ENCODE peak calls at places on chromosome 14, in nine cellular contexts. One of them, this sample, is unnamed.
A peak's percentile ranks its signal among the peaks of the same experiment; 100 is the strongest.

GRCh38 chr14:37232907-37233481 is 35.3 kb downstream of the MIPOL1 start:
- DNase-seq in lower leg skin: no peak
- DNase-seq in mucosa of descending colon: peak; percentile 51
- DNase-seq in fibroblast of the aortic adventitia: peak; percentile 69
- DNase-seq in tibial nerve: peak; percentile 52
- DNase-seq in GM23338: peak; percentile 71
- DNase-seq in kidney epithelial cell: no peak
- DNase-seq in ovary: no peak
- DNase-seq in SK-N-SH: peak; percentile 2
- DNase-seq in this sample: peak; percentile 70

GRCh38 chr14:92426237-92426636 is 87.3 kb upstream of the RIN3 start:
- DNase-seq in lower leg skin: no peak
- DNase-seq in mucosa of descending colon: no peak
- DNase-seq in fibroblast of the aortic adventitia: peak; percentile 76
- DNase-seq in tibial nerve: no peak
- DNase-seq in GM23338: no peak
- DNase-seq in kidney epithelial cell: no peak
- DNase-seq in ovary: no peak
- DNase-seq in SK-N-SH: no peak
- DNase-seq in this sample: peak; percentile 73

GRCh38 chr14:79254069-79254775 is 957.1 kb downstream of the DIO2 start:
- DNase-seq in lower leg skin: no peak
- DNase-seq in mucosa of descending colon: no peak
- DNase-seq in fibroblast of the aortic adventitia: peak; percentile 7
- DNase-seq in tibial nerve: no peak
- DNase-seq in GM23338: no peak
- DNase-seq in kidney epithelial cell: no peak
- DNase-seq in ovary: no peak
- DNase-seq in SK-N-SH: no peak
- DNase-seq in this sample: peak; percentile 18

GRCh38 chr14:74476107-74476506 is 17.0 kb downstream of the NPC2 start:
- DNase-seq in lower leg skin: no peak
- DNase-seq in mucosa of descending colon: no peak
- DNase-seq in fibroblast of the aortic adventitia: no peak
- DNase-seq in tibial nerve: no peak
- DNase-seq in GM23338: no peak
- DNase-seq in kidney epithelial cell: no peak
- DNase-seq in ovary: no peak
- DNase-seq in SK-N-SH: no peak
- DNase-seq in this sample: no peak

GRCh38 chr14:45891417-45892080 is 638.5 kb upstream of the MIS18BP1 start:
- DNase-seq in lower leg skin: no peak
- DNase-seq in mucosa of descending colon: peak; percentile 71
- DNase-seq in fibroblast of the aortic adventitia: no peak
- DNase-seq in tibial nerve: no peak
- DNase-seq in GM23338: peak; percentile 58
- DNase-seq in kidney epithelial cell: no peak
- DNase-seq in ovary: no peak
- DNase-seq in SK-N-SH: no peak
- DNase-seq in this sample: no peak

GRCh38 chr14:81952917-81953316 is 419.3 kb upstream of the SEL1L start:
- DNase-seq in lower leg skin: no peak
- DNase-seq in mucosa of descending colon: no peak
- DNase-seq in fibroblast of the aortic adventitia: no peak
- DNase-seq in tibial nerve: no peak
- DNase-seq in GM23338: no peak
- DNase-seq in kidney epithelial cell: no peak
- DNase-seq in ovary: no peak
- DNase-seq in SK-N-SH: no peak
- DNase-seq in this sample: no peak

GRCh38 chr14:101124860-101125259 is 221.3 kb upstream of the RTL1 start:
- DNase-seq in lower leg skin: no peak
- DNase-seq in mucosa of descending colon: no peak
- DNase-seq in fibroblast of the aortic adventitia: no peak
- DNase-seq in tibial nerve: peak; percentile 2
- DNase-seq in GM23338: no peak
- DNase-seq in kidney epithelial cell: no peak
- DNase-seq in ovary: no peak
- DNase-seq in SK-N-SH: no peak
- DNase-seq in this sample: no peak

GRCh38 chr14:68312884-68313725 is 479.8 kb downstream of the ZFP36L1 start:
- DNase-seq in lower leg skin: no peak
- DNase-seq in mucosa of descending colon: no peak
- DNase-seq in fibroblast of the aortic adventitia: no peak
- DNase-seq in tibial nerve: no peak
- DNase-seq in GM23338: no peak
- DNase-seq in kidney epithelial cell: no peak
- DNase-seq in ovary: no peak
- DNase-seq in SK-N-SH: no peak
- DNase-seq in this sample: no peak

GRCh38 chr14:99635116-99635515 is 9.8 kb upstream of the HHIPL1 start:
- DNase-seq in lower leg skin: no peak
- DNase-seq in mucosa of descending colon: no peak
- DNase-seq in fibroblast of the aortic adventitia: no peak
- DNase-seq in tibial nerve: no peak
- DNase-seq in GM23338: no peak
- DNase-seq in kidney epithelial cell: no peak
- DNase-seq in ovary: no peak
- DNase-seq in SK-N-SH: no peak
- DNase-seq in this sample: no peak
- H3K4me3 ChIP-seq in lower leg skin: no peak overlapping the region
- H3K4me3 ChIP-seq in mucosa of descending colon: no peak overlapping the region
- H3K4me3 ChIP-seq in fibroblast of the aortic adventitia: no peak overlapping the region
- H3K4me3 ChIP-seq in tibial nerve: no peak overlapping the region
- H3K4me3 ChIP-seq in GM23338: no peak overlapping the region
- H3K4me3 ChIP-seq in kidney epithelial cell: no peak overlapping the region
- H3K4me3 ChIP-seq in ovary: no peak overlapping the region
- H3K4me3 ChIP-seq in SK-N-SH: no peak overlapping the region
- H3K4me3 ChIP-seq in this sample: no peak overlapping the region

GRCh38 chr14:71932229-71932951 is at the start of gene RGS6:
- DNase-seq in lower leg skin: no peak
- DNase-seq in mucosa of descending colon: peak; percentile 30
- DNase-seq in fibroblast of the aortic adventitia: no peak
- DNase-seq in tibial nerve: no peak
- DNase-seq in GM23338: peak; percentile 92
- DNase-seq in kidney epithelial cell: no peak
- DNase-seq in ovary: no peak
- DNase-seq in SK-N-SH: peak; percentile 52
- DNase-seq in this sample: no peak

GRCh38 chr14:71933026-71933587 is 878 bp downstream of the RGS6 start:
- DNase-seq in lower leg skin: no peak
- DNase-seq in mucosa of descending colon: no peak
- DNase-seq in fibroblast of the aortic adventitia: no peak
- DNase-seq in tibial nerve: peak; percentile 24
- DNase-seq in GM23338: peak; percentile 70
- DNase-seq in kidney epithelial cell: no peak
- DNase-seq in ovary: no peak
- DNase-seq in SK-N-SH: no peak
- DNase-seq in this sample: no peak

DNA sequence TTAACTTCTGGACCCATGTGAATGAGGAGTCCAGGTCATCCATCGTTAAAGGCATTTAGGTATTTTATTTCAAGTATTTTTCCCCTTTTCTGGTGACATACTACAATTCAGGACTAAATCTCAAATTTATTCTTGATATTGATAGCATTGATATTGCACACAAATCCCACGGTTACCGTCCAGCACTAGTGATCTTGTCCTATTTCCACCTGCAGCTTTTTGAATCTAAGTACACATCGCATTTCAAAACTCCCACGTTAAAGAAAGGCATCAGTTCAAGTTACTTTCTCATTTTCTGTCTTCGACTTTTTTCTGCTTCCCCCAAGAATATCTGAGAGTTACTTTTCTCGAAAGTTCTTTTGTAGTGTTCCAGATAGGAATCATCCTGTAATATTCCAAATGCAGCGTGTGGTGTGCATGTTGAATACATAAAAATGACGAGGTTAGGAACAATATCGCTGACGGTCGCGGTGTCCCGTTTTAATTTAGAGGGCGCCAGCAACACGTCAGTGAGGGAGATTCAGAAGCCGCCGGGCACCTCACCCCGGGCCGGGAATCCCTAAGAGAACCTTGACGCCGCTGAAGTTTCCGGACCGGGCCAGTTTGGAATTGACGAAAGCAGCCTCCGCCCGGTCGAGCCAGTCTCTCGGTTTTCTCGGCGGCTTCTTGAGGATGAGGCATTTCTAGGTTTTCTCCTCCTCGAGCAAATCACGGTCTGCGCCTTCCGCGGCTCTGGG is 569 bp upstream of the RGS6 start:
- DNase-seq in lower leg skin: no peak
- DNase-seq in mucosa of descending colon: peak; percentile 7
- DNase-seq in fibroblast of the aortic adventitia: no peak
- DNase-seq in tibial nerve: peak; percentile 63
- DNase-seq in GM23338: no peak
- DNase-seq in kidney epithelial cell: no peak
- DNase-seq in ovary: no peak
- DNase-seq in SK-N-SH: peak; percentile 16
- DNase-seq in this sample: no peak
- TF ChIP-seq CTCF in lower leg skin: no peak
- TF ChIP-seq CTCF in mucosa of descending colon: no peak
- TF ChIP-seq CTCF in fibroblast of the aortic adventitia: no peak
- TF ChIP-seq CTCF in tibial nerve: no peak
- TF ChIP-seq CTCF in GM23338: no peak
- TF ChIP-seq CTCF in kidney epithelial cell: no peak
- TF ChIP-seq CTCF in ovary: no peak
- TF ChIP-seq CTCF in SK-N-SH: no peak
- TF ChIP-seq CTCF in this sample: no peak

DNA sequence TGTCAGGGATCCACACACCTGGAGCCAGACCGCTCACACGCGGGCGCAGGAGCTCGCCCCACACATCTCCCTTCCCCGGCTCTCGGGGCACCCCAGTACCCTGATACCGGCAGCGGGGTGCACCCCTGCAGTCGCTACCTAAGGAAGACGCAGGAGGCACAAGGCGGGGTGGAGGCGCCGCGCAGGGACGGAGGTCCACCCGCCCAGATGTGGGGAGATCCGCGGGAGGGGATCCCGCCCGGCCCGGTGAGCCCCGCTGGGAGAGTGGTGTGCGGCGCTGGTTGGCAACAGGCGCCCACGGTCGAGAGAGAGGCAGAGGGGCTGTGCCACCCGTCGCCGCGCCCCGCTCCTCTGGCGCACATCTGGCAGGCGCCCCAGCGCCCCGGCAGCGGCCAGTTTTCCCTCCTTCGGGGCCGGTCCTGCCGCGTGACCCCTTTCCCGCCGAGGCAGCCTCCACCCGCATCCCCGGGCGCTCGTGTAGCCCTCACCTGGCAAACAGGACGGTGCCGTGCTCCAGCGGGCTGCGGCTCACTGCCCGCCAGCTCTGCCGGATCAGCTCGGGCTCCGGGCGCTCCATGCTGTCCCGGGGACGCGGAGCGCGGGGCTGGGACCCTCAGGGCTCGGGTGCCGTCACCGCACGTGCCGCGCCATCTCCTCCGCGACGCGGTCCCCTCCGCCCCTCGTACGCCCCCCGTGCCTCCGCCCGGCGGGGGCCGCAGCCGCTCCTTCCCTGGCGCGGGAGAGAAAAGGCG is 469 bp downstream of the NGB start:
- DNase-seq in lower leg skin: no peak
- DNase-seq in mucosa of descending colon: no peak
- DNase-seq in fibroblast of the aortic adventitia: no peak
- DNase-seq in tibial nerve: no peak
- DNase-seq in GM23338: peak; percentile 51
- DNase-seq in kidney epithelial cell: no peak
- DNase-seq in ovary: no peak
- DNase-seq in SK-N-SH: peak; percentile 76
- DNase-seq in this sample: no peak
- H3K4me3 ChIP-seq in lower leg skin: no peak overlapping the region
- H3K4me3 ChIP-seq in mucosa of descending colon: no peak overlapping the region
- H3K4me3 ChIP-seq in fibroblast of the aortic adventitia: no peak overlapping the region
- H3K4me3 ChIP-seq in tibial nerve: no peak overlapping the region
- H3K4me3 ChIP-seq in GM23338: peak overlapping the region; percentile 61
- H3K4me3 ChIP-seq in kidney epithelial cell: peak overlapping the region; percentile 5
- H3K4me3 ChIP-seq in ovary: no peak overlapping the region
- H3K4me3 ChIP-seq in SK-N-SH: no peak overlapping the region
- H3K4me3 ChIP-seq in this sample: no peak overlapping the region

DNA sequence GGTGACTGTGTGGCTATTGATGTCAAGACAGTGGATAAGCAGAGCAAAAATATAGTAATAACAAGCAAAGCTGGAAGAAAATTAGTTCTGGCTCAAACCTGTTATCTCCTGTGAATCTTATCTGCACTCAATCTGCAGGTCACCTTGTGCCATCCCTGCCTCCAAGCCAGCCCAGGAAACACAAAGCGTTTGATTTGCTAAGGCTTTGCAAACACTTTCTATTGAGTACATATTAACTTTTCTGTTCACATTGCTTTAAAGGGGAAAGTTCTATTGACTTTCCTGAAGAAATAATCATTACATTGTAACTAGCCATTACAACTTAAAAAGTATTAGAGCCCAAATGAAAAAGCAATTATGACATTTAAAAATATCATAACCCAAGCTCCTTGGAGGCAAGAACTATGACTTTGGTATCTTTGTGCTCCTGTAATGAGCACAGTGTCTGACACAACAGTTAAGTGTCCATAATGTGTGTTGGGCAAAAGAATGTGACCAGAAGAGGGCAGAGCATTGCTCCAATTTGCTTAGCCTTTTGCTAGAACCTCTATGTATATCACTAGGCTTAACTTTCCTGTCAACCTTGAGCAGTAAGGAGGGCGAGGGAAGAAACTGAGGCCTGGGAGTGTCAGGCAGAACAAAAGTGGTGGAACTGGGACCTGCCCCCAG is 24.7 kb downstream of the SERPINA3 start:
- DNase-seq in lower leg skin: no peak
- DNase-seq in mucosa of descending colon: no peak
- DNase-seq in fibroblast of the aortic adventitia: peak; percentile 4
- DNase-seq in tibial nerve: no peak
- DNase-seq in GM23338: peak; percentile 18
- DNase-seq in kidney epithelial cell: no peak
- DNase-seq in ovary: no peak
- DNase-seq in SK-N-SH: no peak
- DNase-seq in this sample: peak; percentile 5
- TF ChIP-seq CTCF in lower leg skin: no peak
- TF ChIP-seq CTCF in mucosa of descending colon: no peak
- TF ChIP-seq CTCF in fibroblast of the aortic adventitia: no peak
- TF ChIP-seq CTCF in tibial nerve: no peak
- TF ChIP-seq CTCF in GM23338: peak; percentile 35
- TF ChIP-seq CTCF in kidney epithelial cell: no peak
- TF ChIP-seq CTCF in ovary: no peak
- TF ChIP-seq CTCF in SK-N-SH: no peak
- TF ChIP-seq CTCF in this sample: peak; percentile 17

This sample was measured in AG10803.